ENCODE peak calls at places on chromosome 12, in seven cellular contexts. One of them, this sample, is unnamed.

GRCh38 chr12:81759215-81759991 is at the start of gene PPFIA2:
- DNase-seq in sigmoid colon: peak; percentile 58
- DNase-seq in CD8-positive, alpha-beta memory T cell: no peak
- DNase-seq in CD8-positive, alpha-beta T cell: no peak
- DNase-seq in tibial artery: peak; percentile 24
- DNase-seq in heart right ventricle: peak; percentile 17
- DNase-seq in endodermal cell: peak; percentile 91
- DNase-seq in this sample: peak; percentile 58

GRCh38 chr12:87596134-87596533 is 433.1 kb downstream of the C12orf50 start:
- DNase-seq in heart right ventricle: no peak
- DNase-seq in sigmoid colon: no peak
- DNase-seq in CD8-positive, alpha-beta T cell: no peak
- DNase-seq in CD8-positive, alpha-beta memory T cell: no peak
- DNase-seq in tibial artery: no peak
- DNase-seq in endodermal cell: no peak
- DNase-seq in this sample: no peak

GRCh38 chr12:102638777-102639176 is 158.4 kb upstream of the IGF1 start:
- DNase-seq in heart right ventricle: no peak
- DNase-seq in CD8-positive, alpha-beta memory T cell: no peak
- DNase-seq in tibial artery: no peak
- DNase-seq in endodermal cell: no peak
- DNase-seq in sigmoid colon: no peak
- DNase-seq in CD8-positive, alpha-beta T cell: no peak
- DNase-seq in this sample: no peak

GRCh38 chr12:51926718-51927117 is 19.4 kb downstream of the ACVRL1 start:
- DNase-seq in tibial artery: no peak
- DNase-seq in sigmoid colon: no peak
- DNase-seq in heart right ventricle: no peak
- DNase-seq in CD8-positive, alpha-beta T cell: peak; percentile 47
- DNase-seq in CD8-positive, alpha-beta memory T cell: peak; percentile 58
- DNase-seq in endodermal cell: peak; percentile 90
- DNase-seq in this sample: no peak

GRCh38 chr12:105316931-105317330 is 13.6 kb upstream of the C12orf75 start:
- DNase-seq in CD8-positive, alpha-beta memory T cell: no peak
- DNase-seq in sigmoid colon: no peak
- DNase-seq in CD8-positive, alpha-beta T cell: no peak
- DNase-seq in tibial artery: no peak
- DNase-seq in endodermal cell: no peak
- DNase-seq in heart right ventricle: no peak
- DNase-seq in this sample: no peak

GRCh38 chr12:104596128-104596799 is 139.5 kb downstream of the CHST11 start:
- DNase-seq in CD8-positive, alpha-beta T cell: no peak
- DNase-seq in heart right ventricle: no peak
- DNase-seq in CD8-positive, alpha-beta memory T cell: no peak
- DNase-seq in tibial artery: peak; percentile 73
- DNase-seq in sigmoid colon: peak; percentile 85
- DNase-seq in endodermal cell: no peak
- DNase-seq in this sample: no peak

GRCh38 chr12:30095511-30095910 is 311.8 kb upstream of the TMTC1 start:
- DNase-seq in endodermal cell: no peak
- DNase-seq in sigmoid colon: no peak
- DNase-seq in heart right ventricle: no peak
- DNase-seq in CD8-positive, alpha-beta memory T cell: no peak
- DNase-seq in CD8-positive, alpha-beta T cell: no peak
- DNase-seq in tibial artery: no peak
- DNase-seq in this sample: no peak

GRCh38 chr12:42546709-42547108 is 42.8 kb downstream of the PRICKLE1 start:
- DNase-seq in heart right ventricle: no peak
- DNase-seq in CD8-positive, alpha-beta T cell: no peak
- DNase-seq in sigmoid colon: no peak
- DNase-seq in CD8-positive, alpha-beta memory T cell: no peak
- DNase-seq in tibial artery: no peak
- DNase-seq in endodermal cell: no peak
- DNase-seq in this sample: no peak

GRCh38 chr12:122362758-122363157 is 59.7 kb downstream of the CLIP1 start:
- DNase-seq in CD8-positive, alpha-beta T cell: no peak
- DNase-seq in heart right ventricle: no peak
- DNase-seq in endodermal cell: no peak
- DNase-seq in tibial artery: no peak
- DNase-seq in sigmoid colon: no peak
- DNase-seq in CD8-positive, alpha-beta memory T cell: no peak
- DNase-seq in this sample: no peak

GRCh38 chr12:54021432-54022013 is 6.7 kb upstream of the HOXC6 start:
- DNase-seq in endodermal cell: peak; percentile 94
- DNase-seq in tibial artery: no peak
- DNase-seq in CD8-positive, alpha-beta memory T cell: no peak
- DNase-seq in sigmoid colon: no peak
- DNase-seq in CD8-positive, alpha-beta T cell: no peak
- DNase-seq in heart right ventricle: no peak
- DNase-seq in this sample: no peak

GRCh38 chr12:12266389-12266872 is 413 bp downstream of the LRP6 start:
- DNase-seq in heart right ventricle: peak; percentile 16
- DNase-seq in tibial artery: no peak
- DNase-seq in endodermal cell: no peak
- DNase-seq in CD8-positive, alpha-beta memory T cell: no peak
- DNase-seq in sigmoid colon: no peak
- DNase-seq in CD8-positive, alpha-beta T cell: no peak
- DNase-seq in this sample: no peak

GRCh38 chr12:95143784-95144205 is 70.4 kb upstream of the NR2C1 start:
- DNase-seq in heart right ventricle: no peak
- DNase-seq in tibial artery: no peak
- DNase-seq in sigmoid colon: no peak
- DNase-seq in CD8-positive, alpha-beta memory T cell: no peak
- DNase-seq in CD8-positive, alpha-beta T cell: no peak
- DNase-seq in endodermal cell: peak; percentile 68
- DNase-seq in this sample: no peak

GRCh38 chr12:111068281-111068680 is 147.9 kb upstream of the MYL2 start:
- DNase-seq in sigmoid colon: no peak
- DNase-seq in CD8-positive, alpha-beta memory T cell: no peak
- DNase-seq in CD8-positive, alpha-beta T cell: peak; percentile 32
- DNase-seq in endodermal cell: no peak
- DNase-seq in heart right ventricle: no peak
- DNase-seq in tibial artery: no peak
- DNase-seq in this sample: peak; percentile 19

GRCh38 chr12:63977441-63977840 is 132.9 kb downstream of the SRGAP1 start:
- DNase-seq in sigmoid colon: no peak
- DNase-seq in CD8-positive, alpha-beta memory T cell: no peak
- DNase-seq in tibial artery: no peak
- DNase-seq in heart right ventricle: no peak
- DNase-seq in endodermal cell: no peak
- DNase-seq in CD8-positive, alpha-beta T cell: no peak
- DNase-seq in this sample: no peak

GRCh38 chr12:5391638-5392037 is 40.3 kb upstream of the NTF3 start:
- DNase-seq in tibial artery: no peak
- DNase-seq in endodermal cell: peak; percentile 60
- DNase-seq in CD8-positive, alpha-beta T cell: no peak
- DNase-seq in sigmoid colon: no peak
- DNase-seq in CD8-positive, alpha-beta memory T cell: no peak
- DNase-seq in heart right ventricle: no peak
- DNase-seq in this sample: no peak

GRCh38 chr12:4270016-4270669 is 3.4 kb upstream of the CCND2 start:
- DNase-seq in sigmoid colon: no peak
- DNase-seq in CD8-positive, alpha-beta memory T cell: peak; percentile 58
- DNase-seq in endodermal cell: peak; percentile 87
- DNase-seq in heart right ventricle: peak; percentile 32
- DNase-seq in tibial artery: no peak
- DNase-seq in CD8-positive, alpha-beta T cell: peak; percentile 56
- DNase-seq in this sample: peak; percentile 89

GRCh38 chr12:107539196-107539939 is 146.2 kb upstream of the PWP1 start:
- DNase-seq in CD8-positive, alpha-beta T cell: no peak
- DNase-seq in tibial artery: no peak
- DNase-seq in heart right ventricle: no peak
- DNase-seq in sigmoid colon: no peak
- DNase-seq in CD8-positive, alpha-beta memory T cell: no peak
- DNase-seq in endodermal cell: peak; percentile 28
- DNase-seq in this sample: no peak

GRCh38 chr12:41008472-41008871 is 179.6 kb upstream of the PDZRN4 start:
- DNase-seq in endodermal cell: no peak
- DNase-seq in heart right ventricle: no peak
- DNase-seq in CD8-positive, alpha-beta memory T cell: no peak
- DNase-seq in tibial artery: no peak
- DNase-seq in CD8-positive, alpha-beta T cell: no peak
- DNase-seq in sigmoid colon: no peak
- DNase-seq in this sample: no peak
- H3K9me3 ChIP-seq in endodermal cell: peaks cover 71% of the 10 kb centered on the region
- H3K9me3 ChIP-seq in heart right ventricle: no peaks in the 10 kb centered on the region
- H3K9me3 ChIP-seq in CD8-positive, alpha-beta memory T cell: peaks cover 8% of the 10 kb centered on the region
- H3K9me3 ChIP-seq in tibial artery: no peaks in the 10 kb centered on the region
- H3K9me3 ChIP-seq in CD8-positive, alpha-beta T cell: no peaks in the 10 kb centered on the region
- H3K9me3 ChIP-seq in sigmoid colon: no peaks in the 10 kb centered on the region
- H3K9me3 ChIP-seq in this sample: peaks cover 4% of the 10 kb centered on the region

GRCh38 chr12:48069253-48069652 is 36.6 kb downstream of the SENP1 start:
- DNase-seq in CD8-positive, alpha-beta T cell: no peak
- DNase-seq in sigmoid colon: no peak
- DNase-seq in tibial artery: no peak
- DNase-seq in heart right ventricle: no peak
- DNase-seq in endodermal cell: no peak
- DNase-seq in CD8-positive, alpha-beta memory T cell: no peak
- DNase-seq in this sample: no peak
- H3K9me3 ChIP-seq in CD8-positive, alpha-beta T cell: no peaks in the 10 kb centered on the region
- H3K9me3 ChIP-seq in sigmoid colon: no peaks in the 10 kb centered on the region
- H3K9me3 ChIP-seq in tibial artery: no peaks in the 10 kb centered on the region
- H3K9me3 ChIP-seq in heart right ventricle: no peaks in the 10 kb centered on the region
- H3K9me3 ChIP-seq in endodermal cell: no peaks in the 10 kb centered on the region
- H3K9me3 ChIP-seq in CD8-positive, alpha-beta memory T cell: no peaks in the 10 kb centered on the region
- H3K9me3 ChIP-seq in this sample: no peaks in the 10 kb centered on the region

DNA sequence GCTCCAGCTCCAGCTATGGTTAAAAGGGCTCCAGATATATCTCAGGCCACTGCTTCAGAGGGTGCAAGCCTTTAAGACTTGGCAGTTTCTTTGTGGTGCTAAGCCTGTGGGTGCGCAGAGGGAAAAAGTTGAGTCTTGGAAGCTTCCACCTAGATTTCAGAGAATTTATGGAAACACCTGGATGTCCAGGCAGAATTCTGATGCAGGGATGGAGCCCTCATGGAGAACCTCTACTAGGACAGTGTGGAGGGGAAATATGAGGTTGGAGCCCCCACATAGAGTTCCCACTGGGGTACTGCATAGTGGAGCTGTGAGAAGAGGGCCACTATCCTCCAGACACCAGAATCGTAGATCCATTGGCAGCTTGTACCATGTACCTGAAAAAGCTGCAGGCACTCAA is 69.9 kb downstream of the SDR9C7 start:
- DNase-seq in CD8-positive, alpha-beta T cell: no peak
- DNase-seq in CD8-positive, alpha-beta memory T cell: no peak
- DNase-seq in endodermal cell: no peak
- DNase-seq in heart right ventricle: no peak
- DNase-seq in tibial artery: no peak
- DNase-seq in sigmoid colon: no peak
- DNase-seq in this sample: no peak
- H3K9me3 ChIP-seq in CD8-positive, alpha-beta T cell: peaks cover 11% of the 10 kb centered on the region
- H3K9me3 ChIP-seq in CD8-positive, alpha-beta memory T cell: peaks cover 22% of the 10 kb centered on the region
- H3K9me3 ChIP-seq in endodermal cell: peaks cover 82% of the 10 kb centered on the region
- H3K9me3 ChIP-seq in heart right ventricle: peaks cover 2% of the 10 kb centered on the region
- H3K9me3 ChIP-seq in tibial artery: peaks cover 11% of the 10 kb centered on the region
- H3K9me3 ChIP-seq in sigmoid colon: peaks cover 10% of the 10 kb centered on the region
- H3K9me3 ChIP-seq in this sample: peaks cover 68% of the 10 kb centered on the region

DNA sequence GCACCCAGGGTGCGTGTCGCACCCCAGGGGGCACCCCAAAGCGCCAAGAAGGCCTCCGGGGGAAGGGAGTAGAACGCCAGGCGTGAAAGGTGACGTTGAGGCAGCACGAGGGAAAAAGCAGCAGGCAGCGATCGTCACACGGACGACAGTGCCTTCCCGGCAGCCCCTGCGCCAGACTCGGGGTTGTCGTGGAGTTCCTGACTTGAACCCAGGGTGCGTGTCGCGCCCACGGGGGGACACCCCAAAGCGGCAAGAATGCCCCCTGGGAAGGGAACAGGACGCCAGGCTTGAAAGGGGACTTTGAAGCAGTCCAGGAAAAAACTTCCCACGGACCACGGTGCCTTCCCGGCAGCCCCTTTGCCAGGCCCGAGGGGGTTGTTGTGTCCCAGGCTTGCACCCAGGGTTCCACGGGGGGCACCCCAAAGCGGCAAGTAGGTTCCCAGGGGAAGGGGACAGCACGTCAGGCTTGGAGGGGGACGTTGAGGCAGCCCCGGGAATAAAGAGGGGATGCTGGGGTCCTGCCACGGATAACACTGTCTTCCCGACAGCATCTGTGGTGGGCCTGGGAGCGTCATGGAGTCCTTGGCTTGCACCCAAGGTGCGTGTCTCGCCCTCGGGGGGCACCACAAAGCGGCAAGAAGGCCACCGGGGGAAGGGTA is 159.2 kb upstream of the ALG10B start:
- DNase-seq in CD8-positive, alpha-beta T cell: no peak
- DNase-seq in CD8-positive, alpha-beta memory T cell: no peak
- DNase-seq in heart right ventricle: no peak
- DNase-seq in sigmoid colon: no peak
- DNase-seq in tibial artery: no peak
- DNase-seq in endodermal cell: no peak
- DNase-seq in this sample: peak; percentile 58
- H3K9me3 ChIP-seq in CD8-positive, alpha-beta T cell: no peaks in the 10 kb centered on the region
- H3K9me3 ChIP-seq in CD8-positive, alpha-beta memory T cell: no peaks in the 10 kb centered on the region
- H3K9me3 ChIP-seq in heart right ventricle: no peaks in the 10 kb centered on the region
- H3K9me3 ChIP-seq in sigmoid colon: no peaks in the 10 kb centered on the region
- H3K9me3 ChIP-seq in tibial artery: no peaks in the 10 kb centered on the region
- H3K9me3 ChIP-seq in endodermal cell: peaks cover 12% of the 10 kb centered on the region
- H3K9me3 ChIP-seq in this sample: peaks cover 71% of the 10 kb centered on the region

DNA sequence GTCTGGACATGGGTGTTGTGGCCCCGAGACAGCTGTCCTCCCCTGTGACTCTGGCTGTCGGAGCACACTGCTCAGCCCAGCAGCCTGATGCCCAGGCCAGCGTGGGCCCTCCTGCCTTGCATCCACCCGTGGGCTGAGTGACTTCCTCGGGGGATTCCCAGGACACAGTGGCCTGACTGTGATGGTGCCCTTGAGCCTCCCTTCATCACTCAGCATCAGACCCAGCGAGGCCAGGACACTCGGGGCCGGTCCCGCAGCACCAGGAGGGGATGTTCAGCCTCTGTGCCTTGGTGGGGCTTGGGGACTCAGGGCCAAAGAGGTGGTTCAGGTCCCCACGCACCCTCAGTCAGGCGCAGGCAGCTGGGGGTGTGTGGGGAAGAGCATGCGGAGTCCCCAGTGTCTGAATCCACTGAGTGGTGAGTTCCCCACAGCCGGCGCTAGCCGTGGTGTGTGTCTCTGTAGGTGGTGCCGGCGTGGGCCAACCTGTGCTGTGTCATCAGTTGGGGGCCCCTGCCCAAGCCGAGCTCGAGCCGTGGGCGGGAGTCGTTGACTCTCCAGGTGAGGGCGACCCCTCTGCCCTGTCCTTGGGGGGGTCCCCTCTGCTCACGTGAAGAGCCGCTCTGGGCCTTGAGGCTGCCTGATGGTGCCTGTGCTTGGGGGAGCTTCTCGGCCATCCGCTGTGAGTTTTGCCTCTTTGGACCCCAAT is 185.8 kb downstream of the ADGRD1 start:
- DNase-seq in CD8-positive, alpha-beta memory T cell: no peak
- DNase-seq in sigmoid colon: peak; percentile 57
- DNase-seq in endodermal cell: no peak
- DNase-seq in tibial artery: no peak
- DNase-seq in heart right ventricle: no peak
- DNase-seq in CD8-positive, alpha-beta T cell: no peak
- DNase-seq in this sample: peak; percentile 56
- H3K9me3 ChIP-seq in CD8-positive, alpha-beta memory T cell: no peaks in the 10 kb centered on the region
- H3K9me3 ChIP-seq in sigmoid colon: no peaks in the 10 kb centered on the region
- H3K9me3 ChIP-seq in endodermal cell: no peaks in the 10 kb centered on the region
- H3K9me3 ChIP-seq in tibial artery: no peaks in the 10 kb centered on the region
- H3K9me3 ChIP-seq in heart right ventricle: no peaks in the 10 kb centered on the region
- H3K9me3 ChIP-seq in CD8-positive, alpha-beta T cell: no peaks in the 10 kb centered on the region
- H3K9me3 ChIP-seq in this sample: no peaks in the 10 kb centered on the region

This sample was measured in spleen.